ENCODE peak calls at places on chromosomes 16 and 17, in nine cellular contexts. W is HL-60, L is AG09309, O is AG04450, B is ovary, Q is neural progenitor cell, A is epithelial cell of esophagus, R is body of pancreas, P is H1. N is an unnamed sample.

GRCh38 chr16:70695351-70696070 is 9.7 kb upstream of the MTSS2 start:
- DNase-seq in R (no peak), B (no peak), O (no peak), P (no peak), W (peak; percentile 81), Q (peak; percentile 40), L (no peak), A (peak; percentile 40), N (no peak)

GRCh38 chr17:64507418-64507766 is 615 bp downstream of the CEP95 start:
- DNase-seq in O (no peak), A (peak; percentile 69), W (peak; percentile 54), P (no peak), L (peak; percentile 43), Q (peak; percentile 86), B (no peak), R (no peak), N (peak; percentile 82)

GRCh38 chr17:33487187-33487586 is 194.1 kb upstream of the ASIC2 start:
- DNase-seq in Q (no peak), W (no peak), L (no peak), B (no peak), A (no peak), O (no peak), R (no peak), P (no peak), N (no peak)

GRCh38 chr17:2929881-2930533 is 133.4 kb downstream of the OR1D5 start:
- DNase-seq in A (peak; percentile 60), L (no peak), Q (peak; percentile 87), W (no peak), R (peak; percentile 65), O (no peak), B (no peak), P (peak; percentile 47), N (peak; percentile 26)

GRCh38 chr16:72961115-72961832 is 86.7 kb downstream of the ZFHX3 start:
- DNase-seq in B (no peak), A (no peak), L (no peak), R (no peak), Q (no peak), P (no peak), W (no peak), O (no peak), N (peak; percentile 29)

GRCh38 chr17:66900126-66901010 is 64.1 kb upstream of the CACNG4 start:
- DNase-seq in Q (no peak), R (no peak), P (no peak), W (no peak), B (no peak), O (no peak), L (no peak), A (peak; percentile 58), N (peak; percentile 14)

GRCh38 chr17:70060415-70060814 is 14.6 kb upstream of the KCNJ16 start:
- DNase-seq in L (no peak), Q (no peak), P (no peak), W (no peak), R (peak; percentile 36), B (peak; percentile 51), A (no peak), O (peak; percentile 10), N (peak; percentile 24)

GRCh38 chr16:19840524-19841110 is 44.0 kb downstream of the GPRC5B start:
- DNase-seq in W (no peak), O (no peak), B (no peak), P (no peak), A (no peak), Q (no peak), R (no peak), L (no peak), N (no peak)

GRCh38 chr17:32127156-32127897 is 15.0 kb upstream of the RHOT1 start:
- DNase-seq in B (peak; percentile 75), A (peak; percentile 83), R (peak; percentile 75), Q (peak; percentile 52), O (peak; percentile 15), P (no peak), L (no peak), W (peak; percentile 75), N (peak; percentile 84)

GRCh38 chr16:88770459-88771293 is 14.3 kb downstream of the PIEZO1 start:
- DNase-seq in B (no peak), R (peak; percentile 83), Q (peak; percentile 93), A (peak; percentile 87), L (no peak), W (peak; percentile 71), P (peak; percentile 69), O (peak; percentile 63), N (peak; percentile 99)

GRCh38 chr16:66510711-66511614 is 39.0 kb downstream of the TK2 start:
- DNase-seq in L (no peak), Q (peak; percentile 22), P (no peak), R (peak; percentile 87), W (no peak), O (no peak), B (peak; percentile 77), A (peak; percentile 16), N (no peak)

GRCh38 chr16:82340531-82340930 is 170.5 kb upstream of the MPHOSPH6 start:
- DNase-seq in Q (no peak), O (no peak), B (no peak), L (no peak), R (no peak), A (no peak), W (no peak), P (no peak), N (no peak)

GRCh38 chr17:21425321-21425720 is 49.2 kb downstream of the KCNJ12 start:
- DNase-seq in W (no peak), R (no peak), Q (no peak), P (no peak), A (no peak), O (no peak), L (no peak), B (peak; percentile 1), N (no peak)

GRCh38 chr17:76901542-76902197 is 33.5 kb downstream of the MGAT5B start:
- DNase-seq in A (no peak), P (no peak), L (no peak), O (no peak), W (no peak), Q (no peak), B (no peak), R (no peak), N (no peak)

GRCh38 chr16:54862529-54862928 is 68.1 kb upstream of the IRX5 start:
- DNase-seq in B (no peak), L (no peak), P (no peak), R (no peak), Q (peak; percentile 12), O (no peak), W (no peak), A (no peak), N (no peak)

GRCh38 chr17:79890706-79891105 is 51.5 kb upstream of the CBX4 start:
- DNase-seq in W (no peak), L (no peak), B (no peak), P (no peak), R (peak; percentile 31), Q (no peak), A (no peak), O (no peak), N (no peak)

GRCh38 chr16:24670623-24671454 is 58.6 kb upstream of the TNRC6A start:
- DNase-seq in B (peak; percentile 54), A (peak; percentile 48), W (no peak), P (no peak), R (peak; percentile 59), L (peak; percentile 20), O (no peak), Q (peak; percentile 67), N (peak; percentile 80)

GRCh38 chr17:80604007-80604728 is 59.5 kb downstream of the RPTOR start:
- DNase-seq in P (no peak), A (no peak), W (peak; percentile 11), L (no peak), O (no peak), R (no peak), Q (no peak), B (no peak), N (no peak)

GRCh38 chr16:30561212-30561816 is 3.1 kb upstream of the ZNF764 start:
- DNase-seq in R (peak; percentile 30), Q (peak; percentile 16), W (no peak), O (no peak), L (no peak), B (peak; percentile 52), P (no peak), A (no peak), N (no peak)

GRCh38 chr16:3690991-3691720 is 26.2 kb downstream of the TRAP1 start:
- DNase-seq in O (no peak), Q (no peak), R (no peak), B (peak; percentile 24), A (no peak), W (no peak), L (no peak), P (no peak), N (peak; percentile 66)
- TF ChIP-seq CTCF in O (no peak), Q (no peak), R (peak; percentile 5), B (no peak), A (no peak), W (no peak), L (peak; percentile 4), P (peak; percentile 25), N (no peak)

GRCh38 chr16:10850478-10850850 is 26.5 kb upstream of the CIITA start:
- DNase-seq in P (no peak), R (no peak), Q (no peak), L (no peak), B (no peak), A (no peak), O (no peak), W (no peak), N (no peak)
- H3K4me3 ChIP-seq in P (no peak overlapping the region), R (no peak overlapping the region), Q (no peak overlapping the region), L (no peak overlapping the region), B (no peak overlapping the region), A (no peak overlapping the region), O (no peak overlapping the region), W (no peak overlapping the region), N (no peak overlapping the region)

DNA sequence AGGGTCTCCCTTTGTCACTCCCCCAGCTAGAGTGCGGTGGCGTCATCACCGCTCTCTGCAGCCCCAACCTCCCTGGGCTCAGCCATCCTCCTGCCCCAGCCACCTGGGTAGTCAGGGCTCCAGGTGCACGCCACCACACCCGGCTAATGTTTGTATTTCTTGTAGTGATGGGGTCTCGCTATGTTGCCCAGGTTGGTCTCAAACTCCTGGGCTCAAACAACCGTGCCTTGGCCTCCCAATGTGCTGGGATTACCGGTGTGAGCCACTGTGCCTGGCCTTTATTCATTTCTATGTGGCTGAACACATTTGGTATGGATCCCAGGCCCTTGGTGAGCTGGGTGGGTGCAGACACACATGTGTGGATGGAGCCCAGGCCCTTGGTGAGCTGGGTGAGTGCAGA is 36.9 kb downstream of the SOX8 start:
- DNase-seq in Q (no peak), A (no peak), W (no peak), R (no peak), O (no peak), P (no peak), B (no peak), L (no peak), N (no peak)
- TF ChIP-seq CTCF in Q (no peak), A (no peak), W (no peak), R (no peak), O (no peak), P (no peak), B (no peak), L (no peak), N (no peak)

DNA sequence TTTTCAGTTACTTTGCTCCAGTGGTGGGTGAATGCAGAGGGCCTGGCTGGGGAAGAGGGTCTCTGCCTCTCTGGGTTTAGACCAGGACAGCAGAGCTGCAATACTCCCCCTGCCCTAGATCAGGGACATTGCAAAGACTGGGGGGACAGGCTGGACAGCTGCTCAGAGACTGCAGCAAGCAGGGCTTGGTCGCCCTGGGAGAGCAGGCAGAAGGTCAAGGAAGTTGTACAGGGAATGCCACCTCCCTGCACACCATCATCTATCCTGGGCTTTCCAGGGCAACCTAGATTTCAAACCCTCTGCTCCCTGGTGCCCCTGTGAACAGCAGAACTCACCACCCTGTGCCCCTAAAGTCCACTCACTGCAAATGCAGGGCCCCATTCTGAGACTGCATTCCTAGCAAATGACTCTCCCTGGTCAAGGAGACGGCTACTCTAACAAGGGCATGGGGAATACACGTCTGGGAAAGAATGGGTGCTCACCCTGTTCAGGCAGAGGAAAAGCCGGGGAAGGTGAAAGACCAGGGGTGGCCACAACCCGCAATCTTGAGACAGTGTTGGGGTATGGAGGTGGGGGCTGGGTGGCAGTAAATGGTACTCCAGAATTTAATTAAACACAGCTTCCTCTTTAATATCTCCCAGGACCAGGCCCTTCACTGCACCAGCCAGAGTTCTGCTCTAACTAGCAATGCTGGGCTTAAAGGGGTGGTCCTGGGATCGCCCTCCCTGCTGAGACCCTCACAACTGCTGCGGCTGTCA is 1.0 kb downstream of the KIFC3 start:
- DNase-seq in A (peak; percentile 61), P (no peak), R (no peak), B (peak; percentile 13), O (peak; percentile 42), Q (peak; percentile 35), L (no peak), W (no peak), N (peak; percentile 73)
- H3K4me3 ChIP-seq in A (peak overlapping the region; percentile 56), P (peak overlapping the region; percentile 60), R (no peak overlapping the region), B (peak overlapping the region; percentile 47), O (peak overlapping the region; percentile 78), Q (peak overlapping the region; percentile 71), L (peak overlapping the region; percentile 82), W (no peak overlapping the region), N (peak overlapping the region; percentile 79)